ENCODE peak calls at places on chromosomes 11 and 22, in seven cellular contexts. Y is HFF-Myc, B is stomach, D is brain microvascular endothelial cell, Z is mammary epithelial cell, L is mucosa of descending colon, X is IMR-90. F is an unnamed sample.

GRCh38 chr11:115476463-115477286 is 27.5 kb downstream of the CADM1 start:
- DNase-seq in Y (no peak), B (no peak), D (no peak), Z (no peak), L (no peak), X (no peak), F (no peak)

GRCh38 chr11:112062923-112063322 is 10.9 kb downstream of the PIH1D2 start:
- DNase-seq in Y (no peak), B (no peak), D (no peak), Z (no peak), L (no peak), X (peak; percentile 38), F (no peak)

GRCh38 chr22:48630444-48630777 is 1197.3 kb downstream of the BRD1 start:
- DNase-seq in Y (no peak), B (no peak), D (no peak), Z (no peak), L (no peak), X (no peak), F (no peak)

GRCh38 chr22:43094085-43094484 is 4.9 kb upstream of the TTLL1 start:
- DNase-seq in Y (no peak), B (peak; percentile 53), D (no peak), Z (peak; percentile 73), L (peak; percentile 70), X (peak; percentile 18), F (no peak)

GRCh38 chr11:134800130-134800529 is 388.1 kb upstream of the B3GAT1 start:
- DNase-seq in Y (no peak), B (no peak), D (no peak), Z (no peak), L (no peak), X (no peak), F (no peak)

GRCh38 chr11:6319879-6320410 is 356 bp downstream of the CAVIN3 start:
- DNase-seq in Y (peak; percentile 79), B (peak; percentile 86), D (peak; percentile 91), Z (peak; percentile 94), L (peak; percentile 81), X (peak; percentile 91), F (no peak)

GRCh38 chr22:39518124-39518786 is 2.1 kb upstream of the ATF4 start:
- DNase-seq in Y (no peak), B (no peak), D (no peak), Z (no peak), L (no peak), X (peak; percentile 30), F (no peak)

GRCh38 chr22:37661160-37661924 is 2.8 kb downstream of the PDXP start:
- DNase-seq in Y (no peak), B (no peak), D (peak; percentile 60), Z (peak; percentile 37), L (no peak), X (peak; percentile 82), F (no peak)

GRCh38 chr22:34105461-34106062 is 185.3 kb upstream of the LARGE1 start:
- DNase-seq in Y (no peak), B (peak; percentile 81), D (no peak), Z (peak; percentile 20), L (peak; percentile 78), X (no peak), F (no peak)

GRCh38 chr11:71325418-71326327 is 73.3 kb upstream of the SHANK2 start:
- DNase-seq in Y (no peak), B (no peak), D (no peak), Z (peak; percentile 37), L (no peak), X (no peak), F (no peak)

GRCh38 chr11:10114593-10115404 is 179.2 kb downstream of the SBF2 start:
- DNase-seq in Y (no peak), B (no peak), D (no peak), Z (no peak), L (no peak), X (no peak), F (no peak)

GRCh38 chr22:27809226-27809625 is 7.7 kb upstream of the MN1 start:
- DNase-seq in Y (no peak), B (no peak), D (no peak), Z (no peak), L (no peak), X (no peak), F (no peak)

GRCh38 chr11:9606799-9607510 is 33.5 kb downstream of the WEE1 start:
- DNase-seq in Y (no peak), B (no peak), D (no peak), Z (no peak), L (no peak), X (no peak), F (no peak)

GRCh38 chr11:61509058-61510029 is 795 bp downstream of the LRRC10B start:
- DNase-seq in Y (peak; percentile 33), B (peak; percentile 77), D (peak; percentile 18), Z (peak; percentile 84), L (peak; percentile 68), X (peak; percentile 69), F (no peak)

GRCh38 chr22:20027966-20028854 is 7.3 kb downstream of the TANGO2 start:
- DNase-seq in Y (no peak), B (no peak), D (peak; percentile 20), Z (no peak), L (peak; percentile 28), X (no peak), F (no peak)

GRCh38 chr22:37484115-37485005 is 1.8 kb downstream of the MFNG start:
- DNase-seq in Y (no peak), B (peak; percentile 72), D (no peak), Z (no peak), L (peak; percentile 75), X (no peak), F (no peak)

GRCh38 chr11:5933116-5933515 is 8.9 kb upstream of the OR56A3 start:
- DNase-seq in Y (no peak), B (no peak), D (no peak), Z (no peak), L (no peak), X (no peak), F (no peak)

GRCh38 chr11:12421386-12421785 is 44.0 kb downstream of the PARVA start:
- DNase-seq in Y (no peak), B (no peak), D (no peak), Z (no peak), L (no peak), X (no peak), F (no peak)

GRCh38 chr11:118609380-118610219 is 2.2 kb downstream of the PHLDB1 start:
- DNase-seq in Y (no peak), B (peak; percentile 29), D (no peak), Z (no peak), L (no peak), X (peak; percentile 34), F (no peak)

GRCh38 chr11:126007263-126007662 is 55.4 kb downstream of the CDON start:
- DNase-seq in Y (no peak), B (no peak), D (peak; percentile 41), Z (peak; percentile 55), L (peak; percentile 12), X (peak; percentile 35), F (peak; percentile 3)

DNA sequence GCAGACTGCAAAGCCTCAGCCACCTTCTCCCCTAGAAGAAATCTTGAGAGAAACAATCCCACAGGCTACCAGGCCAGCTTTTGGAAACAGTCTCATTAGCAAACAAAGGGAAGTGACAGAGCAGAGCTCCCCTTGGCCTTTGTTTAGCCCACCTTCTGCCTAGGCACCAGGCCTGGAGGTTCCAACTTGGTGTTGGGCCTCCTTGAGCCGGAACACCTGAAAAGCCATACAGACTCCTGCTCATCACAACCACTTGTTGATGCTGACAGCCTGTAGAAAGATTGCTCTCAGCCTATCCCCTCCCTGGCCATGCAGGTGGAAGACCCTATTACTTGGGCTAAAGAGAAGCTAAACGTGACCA is 26.6 kb downstream of the KCNQ1OT1 start:
- DNase-seq in Y (no peak), B (peak; percentile 4), D (no peak), Z (no peak), L (no peak), X (no peak), F (no peak)
- H3K4me3 ChIP-seq in Y (no peak overlapping the region), B (no peak overlapping the region), D (no peak overlapping the region), Z (no peak overlapping the region), L (no peak overlapping the region), X (no peak overlapping the region), F (no peak overlapping the region)

GRCh38 chr11:102733232-102733875 is 8.6 kb upstream of the MMP8 start:
- DNase-seq in Y (no peak), B (peak; percentile 79), D (peak; percentile 53), Z (peak; percentile 60), L (peak; percentile 80), X (peak; percentile 47), F (no peak)
- TF ChIP-seq CTCF in Y (peak; percentile 85), B (peak; percentile 69), D (peak; percentile 92), Z (peak; percentile 96), L (peak; percentile 52), X (peak; percentile 71), F (peak; percentile 74)

GRCh38 chr11:843818-844692 is 1.4 kb downstream of the TSPAN4 start:
- DNase-seq in Y (peak; percentile 91), B (peak; percentile 68), D (peak; percentile 76), Z (peak; percentile 40), L (peak; percentile 79), X (peak; percentile 90), F (peak; percentile 84)

GRCh38 chr11:845872-846271 is 3.2 kb downstream of the TSPAN4 start:
- DNase-seq in Y (no peak), B (no peak), D (no peak), Z (no peak), L (no peak), X (no peak), F (no peak)

GRCh38 chr11:846496-847098 is 3.9 kb downstream of the TSPAN4 start:
- DNase-seq in Y (no peak), B (no peak), D (no peak), Z (peak; percentile 63), L (no peak), X (peak; percentile 53), F (no peak)

GRCh38 chr11:843086-843704 is 543 bp downstream of the TSPAN4 start:
- DNase-seq in Y (no peak), B (no peak), D (no peak), Z (no peak), L (no peak), X (no peak), F (no peak)

DNA sequence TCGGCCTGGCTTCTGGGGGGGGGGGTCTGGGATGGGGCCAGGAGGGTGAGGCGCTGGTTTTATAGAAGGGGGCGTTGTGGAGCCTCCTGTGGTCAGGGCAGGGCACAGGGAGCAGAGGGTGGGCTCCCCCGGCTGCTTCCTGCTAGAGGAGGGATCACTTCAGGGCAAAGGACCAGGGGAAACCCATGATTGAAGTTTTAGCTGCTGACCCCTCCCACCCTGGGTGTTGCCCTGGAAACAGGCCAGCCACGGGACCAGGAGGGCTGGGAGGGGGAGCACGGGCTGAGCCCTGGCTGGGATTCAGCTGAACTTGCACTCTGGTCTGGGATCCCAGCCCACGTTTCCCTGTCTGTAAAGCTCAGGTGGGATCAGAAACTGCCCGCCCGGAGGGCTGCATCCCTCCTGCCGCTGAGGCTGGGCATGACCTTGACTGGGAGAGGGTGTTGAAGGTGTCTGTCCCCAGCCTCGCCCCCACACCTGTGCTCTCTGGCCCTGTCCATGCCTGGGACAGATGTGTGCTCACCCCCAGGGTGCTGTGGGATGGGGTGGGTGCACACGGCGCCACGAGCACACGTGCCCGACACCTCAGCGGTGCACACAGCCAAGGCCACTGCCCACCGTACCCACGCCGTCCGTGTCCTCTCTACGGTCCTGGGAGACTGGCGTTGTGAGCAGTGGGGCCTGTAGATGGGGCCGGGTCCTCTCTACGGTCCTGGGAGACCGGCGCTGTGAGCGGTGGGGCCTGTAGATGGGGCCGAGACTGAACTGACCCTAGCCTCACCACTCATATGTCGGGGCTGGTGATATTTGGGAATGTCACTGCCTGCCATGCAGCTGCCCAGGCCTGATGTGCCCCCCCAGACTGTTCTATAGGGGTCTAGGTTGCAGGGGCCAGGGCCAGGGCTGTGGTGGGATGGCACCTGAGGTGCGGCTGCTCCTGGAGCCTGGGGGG is 2.3 kb downstream of the TSPAN4 start:
- DNase-seq in Y (peak; percentile 78), B (peak; percentile 77), D (no peak), Z (no peak), L (peak; percentile 78), X (peak; percentile 87), F (peak; percentile 69)
- H3K4me3 ChIP-seq in Y (peak overlapping the region; percentile 98), B (peak overlapping the region; percentile 75), D (peak overlapping the region; percentile 91), Z (peak overlapping the region; percentile 98), L (no peak overlapping the region), X (peak overlapping the region; percentile 98), F (peak overlapping the region; percentile 86)

GRCh38 chr11:123611698-123612097 is 42.7 kb downstream of the SCN3B start:
- DNase-seq in Y (no peak), B (no peak), D (no peak), Z (no peak), L (no peak), X (no peak), F (no peak)
- TF ChIP-seq CTCF in Y (no peak), B (no peak), D (no peak), Z (no peak), L (no peak), X (no peak), F (no peak)

F was measured in AG04449.